ENCODE peak calls at places on chromosome 19, in nine cellular contexts. M is A172; T is stimulated activated CD4-positive, alpha-beta T cell treated with anti-CD3 and anti-CD28 coated beads, Interleukin-2, amount 100 ng/mL, for 48 hours; V is mucosa of descending colon; I is left cardiac atrium; X is amniotic epithelial cell; J is NCI-H774; S is adipocyte; D is RPMI7951. A is an unnamed sample.

GRCh38 chr19:18057557-18057956 is 29.2 kb downstream of the IL12RB1 start:
- DNase-seq in M (no peak), T (no peak), V (peak), I (peak), X (no peak), J (no peak), S (no peak), D (no peak), A (no peak)

GRCh38 chr19:14722127-14722526 is 32.3 kb downstream of the ZNF333 start:
- DNase-seq in M (no peak), T (no peak), V (no peak), I (no peak), X (no peak), J (no peak), S (no peak), D (no peak), A (no peak)

GRCh38 chr19:27872370-27872769 is 1340.6 kb downstream of the UQCRFS1 start:
- DNase-seq in M (no peak), T (no peak), V (no peak), I (no peak), X (no peak), J (no peak), S (no peak), D (no peak), A (no peak)

GRCh38 chr19:49677901-49678674 is 1.0 kb downstream of the PRMT1 start:
- DNase-seq in M (peak), T (peak), V (peak), I (peak), X (peak), J (peak), S (peak), D (peak), A (peak)

GRCh38 chr19:45677351-45678230 is 9.6 kb downstream of the GIPR start:
- DNase-seq in M (peak), T (peak), V (peak), I (peak), X (peak), J (peak), S (peak), D (no peak), A (peak)

GRCh38 chr19:28351761-28352160 is 861.2 kb downstream of the UQCRFS1 start:
- DNase-seq in M (no peak), T (no peak), V (no peak), I (no peak), X (no peak), J (no peak), S (no peak), D (peak), A (peak)

GRCh38 chr19:41439441-41440222 is at the start of gene DMAC2:
- DNase-seq in M (peak), T (peak), V (peak), I (peak), X (peak), J (peak), S (peak), D (peak), A (peak)

GRCh38 chr19:5436101-5436947 is 18.9 kb upstream of the ZNRF4 start:
- DNase-seq in M (peak), T (no peak), V (no peak), I (no peak), X (peak), J (no peak), S (peak), D (peak), A (peak)

GRCh38 chr19:38949580-38950367 is 19.0 kb downstream of the MRPS12 start:
- DNase-seq in M (no peak), T (peak), V (peak), I (peak), X (peak), J (no peak), S (peak), D (peak), A (no peak)

GRCh38 chr19:7442423-7442822 is 46.4 kb downstream of the PEX11G start:
- DNase-seq in M (no peak), T (no peak), V (no peak), I (peak), X (no peak), J (no peak), S (no peak), D (no peak), A (no peak)

GRCh38 chr19:2969104-2969504 is 8.3 kb upstream of the TLE6 start:
- DNase-seq in M (no peak), T (no peak), V (peak), I (peak), X (peak), J (peak), S (no peak), D (no peak), A (peak)

GRCh38 chr19:47406711-47407416 is 12.5 kb downstream of the MEIS3 start:
- DNase-seq in M (no peak), T (no peak), V (no peak), I (no peak), X (no peak), J (no peak), S (no peak), D (no peak), A (no peak)

GRCh38 chr19:16143399-16144215 is at the start of gene HSH2D:
- DNase-seq in M (no peak), T (peak), V (peak), I (peak), X (no peak), J (peak), S (no peak), D (no peak), A (no peak)

GRCh38 chr19:10036601-10037071 is 23.4 kb downstream of the RDH8 start:
- DNase-seq in M (no peak), T (no peak), V (no peak), I (no peak), X (no peak), J (no peak), S (no peak), D (peak), A (no peak)

GRCh38 chr19:49817964-49818690 is at the start of gene MED25:
- DNase-seq in M (peak), T (peak), V (peak), I (peak), X (peak), J (peak), S (peak), D (peak), A (peak)

GRCh38 chr19:30593975-30594925 is 222.1 kb downstream of the ZNF536 start:
- DNase-seq in M (no peak), T (no peak), V (no peak), I (no peak), X (no peak), J (no peak), S (no peak), D (no peak), A (no peak)

GRCh38 chr19:15448014-15448777 is 1.6 kb downstream of the WIZ start:
- DNase-seq in M (no peak), T (no peak), V (no peak), I (no peak), X (no peak), J (no peak), S (no peak), D (no peak), A (no peak)

GRCh38 chr19:49651871-49652722 is 10.1 kb downstream of the SCAF1 start:
- DNase-seq in M (no peak), T (no peak), V (no peak), I (no peak), X (no peak), J (no peak), S (no peak), D (no peak), A (no peak)

GRCh38 chr19:7970716-7971448 is 27.4 kb upstream of the TIMM44 start:
- DNase-seq in M (peak), T (peak), V (peak), I (no peak), X (peak), J (no peak), S (peak), D (peak), A (peak)

GRCh38 chr19:55198651-55199050 is 10.7 kb downstream of the PTPRH start:
- DNase-seq in M (no peak), T (no peak), V (no peak), I (no peak), X (no peak), J (no peak), S (no peak), D (no peak), A (no peak)

GRCh38 chr19:38076337-38076736 is 147.7 kb downstream of the DPF1 start:
- DNase-seq in M (no peak), T (no peak), V (no peak), I (no peak), X (no peak), J (no peak), S (no peak), D (no peak), A (no peak)

GRCh38 chr19:48926909-48927308 is 6.6 kb upstream of the DHDH start:
- DNase-seq in M (peak), T (no peak), V (peak), I (peak), X (peak), J (no peak), S (peak), D (peak), A (peak)

GRCh38 chr19:1921326-1921725 is 16.1 kb downstream of the ADAT3 start:
- DNase-seq in M (no peak), T (no peak), V (no peak), I (no peak), X (no peak), J (no peak), S (no peak), D (no peak), A (no peak)

GRCh38 chr19:3229346-3229743 is 4.9 kb downstream of the CELF5 start:
- DNase-seq in M (no peak), T (no peak), V (no peak), I (no peak), X (no peak), J (no peak), S (no peak), D (no peak), A (no peak)

GRCh38 chr19:11203194-11204075 is 6.1 kb upstream of the KANK2 start:
- DNase-seq in M (peak), T (peak), V (peak), I (peak), X (peak), J (no peak), S (peak), D (peak), A (peak)

GRCh38 chr19:4660993-4661392 is 9.1 kb downstream of the MYDGF start:
- DNase-seq in M (no peak), T (no peak), V (no peak), I (no peak), X (no peak), J (no peak), S (no peak), D (no peak), A (no peak)

GRCh38 chr19:11880598-11880997 is 7.0 kb upstream of the ZNF69 start:
- DNase-seq in M (no peak), T (no peak), V (no peak), I (no peak), X (no peak), J (no peak), S (no peak), D (no peak), A (no peak)

GRCh38 chr19:6481541-6482342 is at the start of gene DENND1C:
- DNase-seq in M (peak), T (peak), V (peak), I (no peak), X (no peak), J (no peak), S (peak), D (no peak), A (peak)

GRCh38 chr19:39430675-39431593 is 4.8 kb downstream of the RPS16 start:
- DNase-seq in M (peak), T (peak), V (no peak), I (peak), X (peak), J (no peak), S (no peak), D (peak), A (peak)

GRCh38 chr19:3656073-3656746 is 29.6 kb upstream of the CACTIN start:
- DNase-seq in M (peak), T (no peak), V (no peak), I (no peak), X (peak), J (no peak), S (no peak), D (peak), A (no peak)

GRCh38 chr19:55393362-55393761 is 7.6 kb downstream of the RPL28 start:
- DNase-seq in M (no peak), T (no peak), V (no peak), I (no peak), X (peak), J (no peak), S (no peak), D (no peak), A (no peak)

GRCh38 chr19:38417544-38418506 is 8.2 kb downstream of the RASGRP4 start:
- DNase-seq in M (no peak), T (peak), V (peak), I (peak), X (no peak), J (peak), S (peak), D (peak), A (peak)

GRCh38 chr19:9862897-9863296 is 27.8 kb downstream of the PIN1 start:
- DNase-seq in M (no peak), T (no peak), V (no peak), I (no peak), X (no peak), J (no peak), S (no peak), D (no peak), A (no peak)

A was measured in Daoy.